ENCODE peak calls at places on chromosomes 16 and 17, in six cellular contexts. I is adipocyte; U is A549; T is suprapubic skin; H is effector memory CD4-positive, alpha-beta T cell; K is PC-3. B is an unnamed sample. For H3K4me1, the result is how much of the 10 kb centered on the place peaks cover.

GRCh38 chr17:60468371-60468770 is 46.1 kb downstream of the CHCT1 start:
- DNase-seq in T (no peak), H (no peak), K (no peak), U (no peak), I (peak), B (no peak)

GRCh38 chr16:89749637-89750036 is 28.3 kb downstream of the ZNF276 start:
- DNase-seq in U (no peak), T (no peak), H (no peak), K (no peak), I (no peak), B (peak)

GRCh38 chr17:48052956-48053757 is 5.0 kb downstream of the NFE2L1 start:
- DNase-seq in H (no peak), K (no peak), I (peak), U (no peak), T (no peak), B (peak)

GRCh38 chr16:11781773-11782172 is 15.3 kb downstream of the ZC3H7A start:
- DNase-seq in T (no peak), K (no peak), I (no peak), U (no peak), H (no peak), B (no peak)

GRCh38 chr17:50329716-50330115 is 16.2 kb upstream of the XYLT2 start:
- DNase-seq in I (no peak), H (no peak), T (no peak), K (no peak), U (no peak), B (no peak)

GRCh38 chr17:15922586-15922985 is 22.3 kb upstream of the ADORA2B start:
- DNase-seq in H (no peak), T (no peak), I (no peak), U (no peak), K (peak), B (no peak)

GRCh38 chr17:37234106-37234505 is 141.7 kb upstream of the C17orf78 start:
- DNase-seq in T (no peak), I (peak), K (no peak), H (no peak), U (no peak), B (no peak)

GRCh38 chr17:31582151-31582907 is 190.9 kb downstream of the RAB11FIP4 start:
- DNase-seq in U (no peak), T (no peak), H (no peak), I (peak), K (no peak), B (peak)

GRCh38 chr16:35192993-35193392 is 1733.6 kb downstream of the TP53TG3F start:
- DNase-seq in T (peak), U (no peak), I (no peak), K (no peak), H (no peak), B (no peak)

GRCh38 chr16:4213721-4214120 is 28.2 kb downstream of the SRL start:
- DNase-seq in U (no peak), T (no peak), I (no peak), K (no peak), H (no peak), B (no peak)

GRCh38 chr16:88754912-88755744 is 29.9 kb downstream of the PIEZO1 start:
- DNase-seq in T (no peak), K (peak), U (no peak), I (peak), H (no peak), B (peak)

GRCh38 chr16:28309811-28310311 is 17.5 kb downstream of the SBK1 start:
- DNase-seq in U (no peak), T (no peak), K (no peak), H (peak), I (no peak), B (no peak)

GRCh38 chr17:3960764-3961163 is 3.5 kb downstream of the ATP2A3 start:
- DNase-seq in I (no peak), K (no peak), U (no peak), H (no peak), T (no peak), B (peak)

GRCh38 chr17:1830288-1830687 is 483 bp downstream of the RPA1 start:
- DNase-seq in T (no peak), K (peak), I (no peak), H (no peak), U (peak), B (peak)

GRCh38 chr17:64077409-64077808 is 52.5 kb downstream of the ERN1 start:
- DNase-seq in U (no peak), K (peak), I (no peak), T (no peak), H (no peak), B (no peak)

GRCh38 chr16:4052801-4053662 is 63.2 kb downstream of the ADCY9 start:
- DNase-seq in U (no peak), K (peak), I (peak), T (peak), H (no peak), B (peak)

GRCh38 chr17:66830451-66830850 is 4.5 kb upstream of the CACNG5 start:
- DNase-seq in H (no peak), I (no peak), T (no peak), U (no peak), K (no peak), B (no peak)

GRCh38 chr17:81365601-81366585 is 29.4 kb upstream of the BAHCC1 start:
- DNase-seq in T (no peak), K (peak), I (no peak), U (no peak), H (no peak), B (peak)

GRCh38 chr17:10169274-10169673 is 29.1 kb downstream of the GAS7 start:
- DNase-seq in H (no peak), I (no peak), K (no peak), U (no peak), T (no peak), B (no peak)

GRCh38 chr17:74892974-74893911 is at the start of gene FADS6:
- DNase-seq in K (no peak), U (no peak), I (no peak), H (no peak), T (no peak), B (no peak)

GRCh38 chr17:73342057-73342522 is 30.3 kb upstream of the CDC42EP4 start:
- DNase-seq in I (peak), K (peak), T (peak), U (peak), H (no peak), B (peak)

GRCh38 chr17:79388556-79389295 is 222.1 kb downstream of the RBFOX3 start:
- DNase-seq in T (no peak), I (peak), H (no peak), K (peak), U (peak), B (peak)

GRCh38 chr17:28071891-28072606 is 29.6 kb downstream of the NLK start:
- DNase-seq in T (no peak), H (no peak), U (no peak), I (no peak), K (no peak), B (no peak)

GRCh38 chr16:578232-578869 is 8.6 kb downstream of the PIGQ start:
- DNase-seq in H (no peak), I (no peak), T (no peak), K (no peak), U (no peak), B (no peak)

GRCh38 chr16:577796-578195 is 8.0 kb downstream of the PIGQ start:
- DNase-seq in U (no peak), K (no peak), I (no peak), H (no peak), T (no peak), B (no peak)

GRCh38 chr16:580141-580945 is 9.5 kb upstream of the RAB40C start:
- DNase-seq in T (no peak), U (no peak), H (no peak), K (no peak), I (no peak), B (no peak)

GRCh38 chr16:580946-581498 is 8.8 kb upstream of the RAB40C start:
- DNase-seq in T (no peak), H (no peak), I (no peak), K (no peak), U (no peak), B (no peak)

DNA sequence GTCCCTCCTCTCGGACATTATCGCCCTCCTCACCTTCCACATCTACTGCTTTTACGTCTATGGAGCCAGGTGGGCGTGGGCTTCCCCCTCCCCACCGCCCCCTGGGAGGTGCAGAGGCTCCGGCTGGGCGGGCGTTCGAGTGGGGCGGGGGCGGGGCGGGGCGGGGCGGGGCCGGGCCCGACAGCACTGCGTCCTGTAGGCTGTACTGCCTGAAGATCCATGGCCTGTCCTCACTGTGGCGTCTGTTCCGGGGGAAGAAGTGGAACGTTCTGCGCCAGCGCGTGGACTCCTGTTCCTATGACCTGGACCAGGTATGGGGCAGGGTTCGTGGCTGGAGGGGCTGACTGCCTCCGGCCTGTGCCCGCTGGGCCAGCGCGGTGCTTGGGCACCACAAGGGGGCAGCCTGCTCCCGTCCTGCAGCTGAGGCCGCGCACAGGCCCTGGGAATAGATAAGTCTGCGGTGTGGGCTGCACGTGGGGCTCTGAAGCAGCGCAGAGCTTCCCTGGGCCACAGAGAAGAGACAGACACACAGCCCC is 9.2 kb downstream of the PIGQ start:
- DNase-seq in U (peak), T (no peak), H (peak), K (peak), I (peak), B (peak)
- H3K4me1 ChIP-seq in U (under half), T (under half), H (under half), K (under half), I (under half), B (under half)

DNA sequence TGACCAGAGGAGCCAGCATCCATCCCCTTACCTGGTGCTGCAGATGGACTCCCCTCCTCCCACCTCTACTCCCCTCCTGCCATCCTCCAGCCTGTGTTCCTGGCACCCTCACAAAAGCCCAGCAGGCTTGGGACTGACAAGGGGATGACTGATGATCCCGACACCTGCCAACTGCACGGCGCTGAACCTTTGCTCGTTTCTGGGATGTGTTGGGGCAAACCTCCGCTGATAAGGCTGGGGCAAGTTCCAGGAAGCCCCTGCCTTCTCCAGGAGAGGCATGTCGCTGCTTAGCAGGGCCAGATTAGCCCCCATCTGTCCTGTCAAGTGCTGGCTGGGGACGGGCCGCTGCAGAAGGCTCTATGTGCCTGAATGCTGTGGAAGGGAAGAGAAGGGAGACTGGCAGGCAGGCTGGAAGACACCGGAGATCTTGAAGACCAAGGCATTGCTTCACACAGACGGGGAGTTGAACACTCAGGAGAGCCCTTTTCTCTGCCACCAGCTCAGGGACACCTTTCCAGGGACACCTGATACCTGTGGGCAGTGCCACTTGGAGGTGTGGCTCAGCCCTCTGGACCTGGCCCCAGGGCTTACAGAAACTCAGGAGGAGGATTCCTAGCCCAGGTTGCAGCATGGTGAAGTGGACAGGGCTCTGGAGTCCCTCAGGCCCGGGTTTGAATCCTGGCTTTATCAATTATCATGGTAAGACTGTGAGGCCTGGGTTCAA is 973 bp upstream of the KRT15 start:
- DNase-seq in U (no peak), H (no peak), T (no peak), K (peak), I (no peak), B (no peak)
- H3K4me1 ChIP-seq in U (under half), H (under half), T (under half), K (half or more), I (under half), B (under half)

DNA sequence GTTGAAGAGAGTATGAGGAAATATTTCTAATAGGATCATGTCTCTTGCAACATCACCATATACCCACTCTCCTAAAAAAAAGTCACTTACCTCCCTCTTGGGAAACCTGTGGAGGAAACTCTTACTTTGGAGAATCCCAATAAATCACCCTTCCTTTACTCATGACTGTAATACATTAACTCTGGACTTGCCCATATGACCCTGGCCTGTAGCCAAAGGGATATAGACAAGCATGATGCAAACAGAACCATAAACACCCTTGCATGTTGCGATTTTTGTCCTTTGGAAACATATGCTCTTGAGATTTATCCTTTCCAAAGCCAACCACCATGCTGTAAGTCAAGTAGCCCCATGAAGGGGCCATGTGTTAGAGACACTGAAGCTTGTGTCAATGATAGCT is 19.5 kb downstream of the CDH11 start:
- DNase-seq in U (no peak), K (no peak), H (no peak), I (no peak), T (no peak), B (no peak)
- H3K4me1 ChIP-seq in U (under half), K (under half), H (under half), I (under half), T (under half), B (under half)

DNA sequence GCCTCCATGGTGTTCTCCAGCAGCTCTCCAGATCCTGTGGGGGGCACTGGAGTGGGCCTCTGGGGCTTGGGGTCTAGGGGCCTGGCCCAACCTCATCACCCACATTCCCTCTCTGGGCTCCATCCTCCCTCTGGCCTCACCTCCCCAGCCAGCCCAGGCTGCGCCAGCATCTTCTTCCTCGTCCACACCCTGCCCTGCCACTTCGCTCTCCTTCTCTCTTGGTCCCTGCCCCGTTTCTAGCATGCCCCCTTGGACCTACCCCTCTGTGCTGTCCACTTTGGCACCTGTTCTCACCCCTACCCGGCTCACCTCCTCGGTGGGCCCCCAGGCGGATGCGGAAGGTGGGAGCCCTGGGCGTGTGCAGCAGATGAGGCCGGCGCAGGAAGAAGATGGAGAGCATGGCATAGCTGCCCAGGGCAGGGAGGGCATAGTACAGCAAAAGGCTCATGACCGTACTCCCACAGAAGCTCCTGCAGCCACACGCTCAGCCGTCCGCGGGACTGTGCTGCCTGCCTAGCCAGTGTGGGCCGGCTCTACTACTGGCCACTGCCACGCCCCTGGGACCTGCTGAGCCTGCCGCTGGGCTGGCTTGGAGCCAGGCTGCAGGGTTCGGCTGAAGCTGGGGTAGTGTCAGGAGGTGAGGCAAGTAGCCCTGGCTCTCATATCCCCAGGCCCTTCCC is at the start of gene GDPD3:
- DNase-seq in T (no peak), H (no peak), K (peak), U (no peak), I (no peak), B (no peak)
- H3K4me1 ChIP-seq in T (under half), H (under half), K (under half), U (under half), I (under half), B (under half)

GRCh38 chr16:68086336-68086821 is 1.2 kb downstream of the NFATC3 start:
- DNase-seq in U (peak), I (peak), T (no peak), K (peak), H (no peak), B (peak)
- H3K4me1 ChIP-seq in U (under half), I (half or more), T (half or more), K (under half), H (under half), B (under half)

GRCh38 chr16:57637020-57637419 is 8.6 kb downstream of the ADGRG1 start:
- DNase-seq in K (no peak), I (peak), T (no peak), U (no peak), H (no peak), B (no peak)

GRCh38 chr16:57637424-57637823 is 9.0 kb downstream of the ADGRG1 start:
- DNase-seq in I (peak), T (no peak), K (no peak), U (no peak), H (no peak), B (peak)

GRCh38 chr16:57639172-57639571 is 10.7 kb downstream of the ADGRG1 start:
- DNase-seq in H (no peak), I (no peak), U (no peak), T (no peak), K (no peak), B (peak)

GRCh38 chr16:57637965-57638364 is 9.5 kb downstream of the ADGRG1 start:
- DNase-seq in U (no peak), H (no peak), I (no peak), K (no peak), T (no peak), B (no peak)

GRCh38 chr16:57638381-57638780 is 10.0 kb downstream of the ADGRG1 start:
- DNase-seq in I (no peak), K (no peak), T (no peak), H (no peak), U (no peak), B (no peak)
- H3K4me1 ChIP-seq in I (under half), K (under half), T (half or more), H (under half), U (half or more), B (under half)

B was measured in cardiac muscle cell.